ENCODE peak calls at places on chromosomes 7 and 10, in six cellular contexts. C is stimulated activated CD4-positive, alpha-beta T cell treated with anti-CD3 and anti-CD28 coated beads, Interleukin-15, amount 100 ng/mL, for 48 hours; R is neuronal stem cell; K is T-helper 1 cell; F is mesenchymal stem cell; S is GM13977. W is an unnamed sample.

GRCh38 chr7:88111136-88111748 is 108.6 kb downstream of the SRI start:
- DNase-seq in C (no peak), R (peak), K (no peak), F (peak), S (peak), W (no peak)

GRCh38 chr10:36888925-36889573 is 236.3 kb upstream of the ANKRD30A start:
- DNase-seq in C (peak), R (peak), K (no peak), F (peak), S (peak), W (peak)

GRCh38 chr10:127243490-127244272 is 47.3 kb upstream of the INSYN2A start:
- DNase-seq in C (peak), R (peak), K (no peak), F (peak), S (no peak), W (peak)

GRCh38 chr7:87984088-87984487 is 50.0 kb downstream of the ADAM22 start:
- DNase-seq in C (no peak), R (no peak), K (no peak), F (no peak), S (no peak), W (no peak)

GRCh38 chr10:78044699-78045098 is 11.0 kb downstream of the RPS24 start:
- DNase-seq in C (no peak), R (no peak), K (no peak), F (no peak), S (no peak), W (no peak)

GRCh38 chr10:71143170-71143569 is 69.2 kb upstream of the UNC5B start:
- DNase-seq in C (no peak), R (no peak), K (no peak), F (no peak), S (no peak), W (no peak)

GRCh38 chr10:50416181-50416824 is 165.0 kb upstream of the ASAH2 start:
- DNase-seq in C (no peak), R (no peak), K (no peak), F (no peak), S (no peak), W (no peak)

GRCh38 chr7:2037805-2038635 is 194.7 kb downstream of the MAD1L1 start:
- DNase-seq in C (no peak), R (no peak), K (no peak), F (peak), S (no peak), W (no peak)

GRCh38 chr10:73786512-73786885 is 1.1 kb downstream of the ZSWIM8 start:
- DNase-seq in C (no peak), R (no peak), K (no peak), F (no peak), S (no peak), W (no peak)

GRCh38 chr10:119786117-119786769 is 60.4 kb downstream of the INPP5F start:
- DNase-seq in C (no peak), R (peak), K (no peak), F (peak), S (no peak), W (no peak)

GRCh38 chr10:26743091-26743490 is 45.6 kb downstream of the PDSS1 start:
- DNase-seq in C (no peak), R (no peak), K (no peak), F (no peak), S (no peak), W (no peak)

GRCh38 chr10:110074986-110075664 is 67.3 kb downstream of the ADD3 start:
- DNase-seq in C (no peak), R (no peak), K (no peak), F (peak), S (no peak), W (no peak)

GRCh38 chr10:79483948-79484347 is 28.4 kb upstream of the EIF5AL1 start:
- DNase-seq in C (no peak), R (no peak), K (no peak), F (peak), S (no peak), W (no peak)

GRCh38 chr7:94367940-94368339 is 26.8 kb upstream of the COL1A2 start:
- DNase-seq in C (no peak), R (no peak), K (no peak), F (no peak), S (no peak), W (no peak)

GRCh38 chr7:94683066-94683465 is 27.1 kb upstream of the SGCE start:
- DNase-seq in C (no peak), R (no peak), K (no peak), F (no peak), S (no peak), W (no peak)

GRCh38 chr7:124550036-124550435 is 215.6 kb downstream of the GPR37 start:
- DNase-seq in C (no peak), R (no peak), K (no peak), F (peak), S (no peak), W (no peak)

GRCh38 chr7:30796105-30796869 is 25.1 kb downstream of the MINDY4 start:
- DNase-seq in C (no peak), R (no peak), K (no peak), F (peak), S (peak), W (no peak)

GRCh38 chr10:44818721-44819127 is 92.4 kb upstream of the TMEM72 start:
- DNase-seq in C (no peak), R (no peak), K (no peak), F (peak), S (no peak), W (no peak)